ENCODE peak calls at places on chromosomes 6 and 20, in seven cellular contexts. X is BJ, O is GM19239, S is iPS DF 6.9, G is C1 segment of cervical spinal cord, C is mesendoderm, N is activated T-cell treated with anti-CD3 and anti-CD28 coated beads for 24 hours. K is an unnamed sample.

GRCh38 chr20:32908334-32909292 is 49.9 kb downstream of the EFCAB8 start:
- DNase-seq in X (no peak), O (no peak), S (no peak), G (no peak), C (peak; percentile 18), N (no peak), K (no peak)

GRCh38 chr6:12537389-12537788 is 179.2 kb upstream of the PHACTR1 start:
- DNase-seq in X (no peak), O (no peak), S (no peak), G (no peak), C (peak; percentile 87), N (no peak), K (peak; percentile 69)

GRCh38 chr6:169932491-169932890 is 181.1 kb downstream of the ERMARD start:
- DNase-seq in X (no peak), O (no peak), S (no peak), G (no peak), C (no peak), N (no peak), K (no peak)

GRCh38 chr6:84773431-84774173 is 9.2 kb upstream of the TBX18 start:
- DNase-seq in X (no peak), O (no peak), S (no peak), G (no peak), C (peak; percentile 69), N (no peak), K (no peak)

GRCh38 chr20:61888101-61888865 is 177.4 kb downstream of the TAF4 start:
- DNase-seq in X (no peak), O (no peak), S (no peak), G (no peak), C (no peak), N (no peak), K (no peak)

GRCh38 chr6:169215201-169215661 is 38.4 kb downstream of the THBS2 start:
- DNase-seq in X (no peak), O (no peak), S (no peak), G (no peak), C (peak; percentile 5), N (no peak), K (peak; percentile 27)

GRCh38 chr20:57072184-57072583 is 194.3 kb downstream of the BMP7 start:
- DNase-seq in X (no peak), O (no peak), S (no peak), G (no peak), C (peak; percentile 40), N (no peak), K (no peak)

GRCh38 chr6:2534406-2535139 is 216.1 kb downstream of the MYLK4 start:
- DNase-seq in X (no peak), O (no peak), S (no peak), G (no peak), C (peak; percentile 9), N (no peak), K (no peak)

GRCh38 chr6:79257381-79258205 is 23.1 kb upstream of the HMGN3 start:
- DNase-seq in X (no peak), O (no peak), S (no peak), G (no peak), C (no peak), N (no peak), K (no peak)

GRCh38 chr20:60950547-60950946 is 301.5 kb upstream of the CDH4 start:
- DNase-seq in X (no peak), O (no peak), S (no peak), G (no peak), C (no peak), N (no peak), K (no peak)

GRCh38 chr6:159654483-159655098 is 38.5 kb downstream of the SOD2 start:
- DNase-seq in X (peak; percentile 9), O (peak; percentile 20), S (no peak), G (no peak), C (peak; percentile 69), N (no peak), K (peak; percentile 50)

GRCh38 chr6:92753956-92754355 is 665.4 kb downstream of the EPHA7 start:
- DNase-seq in X (no peak), O (no peak), S (no peak), G (no peak), C (no peak), N (no peak), K (no peak)

GRCh38 chr6:133309579-133309978 is 68.4 kb downstream of the EYA4 start:
- DNase-seq in X (no peak), O (no peak), S (no peak), G (no peak), C (no peak), N (no peak), K (no peak)